ENCODE peak calls at places on chromosomes 3 and 15, in six cellular contexts. One of them, this sample, is unnamed.

GRCh38 chr3:188157971-188158370 is 4.0 kb downstream of the LPP start:
- DNase-seq in naive thymus-derived CD8-positive, alpha-beta T cell: no peak
- DNase-seq in natural killer cell treated with Interleukin-12 subunit alpha and Interleukin-12 subunit beta and Interleukin-15 and Interleukin-18, amount 100 ng/mL, for 72 hours: no peak
- DNase-seq in EL: no peak
- DNase-seq in GM20000: no peak
- DNase-seq in HT1080: no peak
- DNase-seq in this sample: no peak

GRCh38 chr3:50122661-50123391 is 32.3 kb upstream of the SEMA3F start:
- DNase-seq in GM20000: peak
- DNase-seq in naive thymus-derived CD8-positive, alpha-beta T cell: no peak
- DNase-seq in natural killer cell treated with Interleukin-12 subunit alpha and Interleukin-12 subunit beta and Interleukin-15 and Interleukin-18, amount 100 ng/mL, for 72 hours: no peak
- DNase-seq in EL: no peak
- DNase-seq in HT1080: no peak
- DNase-seq in this sample: no peak

GRCh38 chr3:196803891-196804468 is 63.7 kb upstream of the SENP5 start:
- DNase-seq in EL: no peak
- DNase-seq in natural killer cell treated with Interleukin-12 subunit alpha and Interleukin-12 subunit beta and Interleukin-15 and Interleukin-18, amount 100 ng/mL, for 72 hours: no peak
- DNase-seq in GM20000: no peak
- DNase-seq in HT1080: no peak
- DNase-seq in naive thymus-derived CD8-positive, alpha-beta T cell: no peak
- DNase-seq in this sample: no peak

GRCh38 chr3:27216955-27217552 is 152.1 kb downstream of the NEK10 start:
- DNase-seq in naive thymus-derived CD8-positive, alpha-beta T cell: no peak
- DNase-seq in natural killer cell treated with Interleukin-12 subunit alpha and Interleukin-12 subunit beta and Interleukin-15 and Interleukin-18, amount 100 ng/mL, for 72 hours: no peak
- DNase-seq in HT1080: peak
- DNase-seq in EL: peak
- DNase-seq in GM20000: no peak
- DNase-seq in this sample: no peak

GRCh38 chr3:179967622-179968021 is 69.1 kb downstream of the PEX5L start:
- DNase-seq in HT1080: peak
- DNase-seq in EL: no peak
- DNase-seq in natural killer cell treated with Interleukin-12 subunit alpha and Interleukin-12 subunit beta and Interleukin-15 and Interleukin-18, amount 100 ng/mL, for 72 hours: no peak
- DNase-seq in GM20000: no peak
- DNase-seq in naive thymus-derived CD8-positive, alpha-beta T cell: no peak
- DNase-seq in this sample: no peak

GRCh38 chr15:39881790-39882189 is 38.3 kb downstream of the GPR176 start:
- DNase-seq in naive thymus-derived CD8-positive, alpha-beta T cell: no peak
- DNase-seq in EL: no peak
- DNase-seq in HT1080: no peak
- DNase-seq in natural killer cell treated with Interleukin-12 subunit alpha and Interleukin-12 subunit beta and Interleukin-15 and Interleukin-18, amount 100 ng/mL, for 72 hours: no peak
- DNase-seq in GM20000: no peak
- DNase-seq in this sample: no peak

GRCh38 chr3:133821767-133822638 is 16.4 kb downstream of the SRPRB start:
- DNase-seq in EL: peak
- DNase-seq in HT1080: peak
- DNase-seq in GM20000: no peak
- DNase-seq in natural killer cell treated with Interleukin-12 subunit alpha and Interleukin-12 subunit beta and Interleukin-15 and Interleukin-18, amount 100 ng/mL, for 72 hours: no peak
- DNase-seq in naive thymus-derived CD8-positive, alpha-beta T cell: no peak
- DNase-seq in this sample: no peak

GRCh38 chr3:178504128-178504527 is 32.1 kb upstream of the KCNMB2 start:
- DNase-seq in natural killer cell treated with Interleukin-12 subunit alpha and Interleukin-12 subunit beta and Interleukin-15 and Interleukin-18, amount 100 ng/mL, for 72 hours: no peak
- DNase-seq in naive thymus-derived CD8-positive, alpha-beta T cell: no peak
- DNase-seq in GM20000: no peak
- DNase-seq in EL: no peak
- DNase-seq in HT1080: no peak
- DNase-seq in this sample: no peak

GRCh38 chr3:42012378-42012934 is 50.6 kb upstream of the ULK4 start:
- DNase-seq in naive thymus-derived CD8-positive, alpha-beta T cell: peak
- DNase-seq in natural killer cell treated with Interleukin-12 subunit alpha and Interleukin-12 subunit beta and Interleukin-15 and Interleukin-18, amount 100 ng/mL, for 72 hours: no peak
- DNase-seq in GM20000: no peak
- DNase-seq in EL: no peak
- DNase-seq in HT1080: no peak
- DNase-seq in this sample: no peak

GRCh38 chr3:111607242-111607641 is 12.1 kb upstream of the ZBED2 start:
- DNase-seq in natural killer cell treated with Interleukin-12 subunit alpha and Interleukin-12 subunit beta and Interleukin-15 and Interleukin-18, amount 100 ng/mL, for 72 hours: no peak
- DNase-seq in HT1080: no peak
- DNase-seq in EL: no peak
- DNase-seq in GM20000: no peak
- DNase-seq in naive thymus-derived CD8-positive, alpha-beta T cell: no peak
- DNase-seq in this sample: no peak

GRCh38 chr3:161100994-161101393 is 4.2 kb downstream of the B3GALNT1 start:
- DNase-seq in GM20000: no peak
- DNase-seq in naive thymus-derived CD8-positive, alpha-beta T cell: no peak
- DNase-seq in natural killer cell treated with Interleukin-12 subunit alpha and Interleukin-12 subunit beta and Interleukin-15 and Interleukin-18, amount 100 ng/mL, for 72 hours: no peak
- DNase-seq in HT1080: no peak
- DNase-seq in EL: no peak
- DNase-seq in this sample: no peak

GRCh38 chr3:170436697-170437096 is 18.0 kb downstream of the CLDN11 start:
- DNase-seq in HT1080: no peak
- DNase-seq in natural killer cell treated with Interleukin-12 subunit alpha and Interleukin-12 subunit beta and Interleukin-15 and Interleukin-18, amount 100 ng/mL, for 72 hours: no peak
- DNase-seq in GM20000: no peak
- DNase-seq in naive thymus-derived CD8-positive, alpha-beta T cell: no peak
- DNase-seq in EL: no peak
- DNase-seq in this sample: no peak

GRCh38 chr15:98123297-98123696 is 162.8 kb downstream of the ARRDC4 start:
- DNase-seq in EL: peak
- DNase-seq in GM20000: no peak
- DNase-seq in HT1080: no peak
- DNase-seq in natural killer cell treated with Interleukin-12 subunit alpha and Interleukin-12 subunit beta and Interleukin-15 and Interleukin-18, amount 100 ng/mL, for 72 hours: no peak
- DNase-seq in naive thymus-derived CD8-positive, alpha-beta T cell: no peak
- DNase-seq in this sample: no peak

GRCh38 chr3:177746259-177747021 is 549.2 kb upstream of the TBL1XR1 start:
- DNase-seq in naive thymus-derived CD8-positive, alpha-beta T cell: no peak
- DNase-seq in GM20000: no peak
- DNase-seq in EL: no peak
- DNase-seq in HT1080: no peak
- DNase-seq in natural killer cell treated with Interleukin-12 subunit alpha and Interleukin-12 subunit beta and Interleukin-15 and Interleukin-18, amount 100 ng/mL, for 72 hours: no peak
- DNase-seq in this sample: no peak

GRCh38 chr3:128326051-128326823 is 140.5 kb downstream of the DNAJB8 start:
- DNase-seq in HT1080: no peak
- DNase-seq in EL: no peak
- DNase-seq in natural killer cell treated with Interleukin-12 subunit alpha and Interleukin-12 subunit beta and Interleukin-15 and Interleukin-18, amount 100 ng/mL, for 72 hours: no peak
- DNase-seq in GM20000: no peak
- DNase-seq in naive thymus-derived CD8-positive, alpha-beta T cell: no peak
- DNase-seq in this sample: no peak

GRCh38 chr3:179565496-179565895 is 2.8 kb downstream of the ACTL6A start:
- DNase-seq in natural killer cell treated with Interleukin-12 subunit alpha and Interleukin-12 subunit beta and Interleukin-15 and Interleukin-18, amount 100 ng/mL, for 72 hours: no peak
- DNase-seq in naive thymus-derived CD8-positive, alpha-beta T cell: no peak
- DNase-seq in EL: no peak
- DNase-seq in GM20000: peak
- DNase-seq in HT1080: peak
- DNase-seq in this sample: no peak

GRCh38 chr15:34855893-34856292 is 60.5 kb upstream of the ACTC1 start:
- DNase-seq in HT1080: peak
- DNase-seq in natural killer cell treated with Interleukin-12 subunit alpha and Interleukin-12 subunit beta and Interleukin-15 and Interleukin-18, amount 100 ng/mL, for 72 hours: no peak
- DNase-seq in EL: peak
- DNase-seq in naive thymus-derived CD8-positive, alpha-beta T cell: no peak
- DNase-seq in GM20000: no peak
- DNase-seq in this sample: no peak

GRCh38 chr3:175608351-175608750 is 749.2 kb downstream of the NAALADL2 start:
- DNase-seq in HT1080: no peak
- DNase-seq in natural killer cell treated with Interleukin-12 subunit alpha and Interleukin-12 subunit beta and Interleukin-15 and Interleukin-18, amount 100 ng/mL, for 72 hours: no peak
- DNase-seq in GM20000: no peak
- DNase-seq in naive thymus-derived CD8-positive, alpha-beta T cell: no peak
- DNase-seq in EL: no peak
- DNase-seq in this sample: no peak

GRCh38 chr3:63661242-63661641 is 8.8 kb downstream of the SNTN start:
- DNase-seq in natural killer cell treated with Interleukin-12 subunit alpha and Interleukin-12 subunit beta and Interleukin-15 and Interleukin-18, amount 100 ng/mL, for 72 hours: no peak
- DNase-seq in HT1080: no peak
- DNase-seq in naive thymus-derived CD8-positive, alpha-beta T cell: no peak
- DNase-seq in GM20000: no peak
- DNase-seq in EL: peak
- DNase-seq in this sample: no peak